ENCODE peak calls at places on chromosome 11, in six cellular contexts. One of them, this sample, is unnamed.

GRCh38 chr11:10792385-10793068 is 16.2 kb downstream of the EIF4G2 start:
- DNase-seq in GM20000: peak; percentile 81
- DNase-seq in WTC11: peak; percentile 98
- DNase-seq in neural progenitor cell: peak; percentile 95
- DNase-seq in suprapubic skin: peak; percentile 94
- DNase-seq in AG10803: peak; percentile 64
- DNase-seq in this sample: peak; percentile 97

GRCh38 chr11:117900720-117901440 is 24.4 kb upstream of the FXYD6 start:
- DNase-seq in neural progenitor cell: no peak
- DNase-seq in AG10803: no peak
- DNase-seq in WTC11: no peak
- DNase-seq in suprapubic skin: peak; percentile 16
- DNase-seq in GM20000: no peak
- DNase-seq in this sample: no peak

GRCh38 chr11:31237819-31238771 is 131.4 kb downstream of the DCDC1 start:
- DNase-seq in suprapubic skin: no peak
- DNase-seq in WTC11: peak; percentile 17
- DNase-seq in neural progenitor cell: peak; percentile 89
- DNase-seq in AG10803: peak; percentile 9
- DNase-seq in GM20000: no peak
- DNase-seq in this sample: peak; percentile 6

GRCh38 chr11:116792869-116793475 is 1.3 kb upstream of the APOA5 start:
- DNase-seq in neural progenitor cell: no peak
- DNase-seq in GM20000: no peak
- DNase-seq in WTC11: no peak
- DNase-seq in suprapubic skin: no peak
- DNase-seq in AG10803: peak; percentile 77
- DNase-seq in this sample: no peak

GRCh38 chr11:74694136-74694535 is 37.1 kb downstream of the CHRDL2 start:
- DNase-seq in GM20000: no peak
- DNase-seq in WTC11: no peak
- DNase-seq in AG10803: peak; percentile 15
- DNase-seq in neural progenitor cell: no peak
- DNase-seq in suprapubic skin: no peak
- DNase-seq in this sample: no peak

GRCh38 chr11:68142028-68142412 is 20.8 kb upstream of the CHKA start:
- DNase-seq in GM20000: no peak
- DNase-seq in AG10803: no peak
- DNase-seq in WTC11: no peak
- DNase-seq in neural progenitor cell: no peak
- DNase-seq in suprapubic skin: no peak
- DNase-seq in this sample: no peak

GRCh38 chr11:1864831-1865665 is 12.2 kb downstream of the LSP1 start:
- DNase-seq in WTC11: no peak
- DNase-seq in suprapubic skin: no peak
- DNase-seq in GM20000: no peak
- DNase-seq in neural progenitor cell: peak; percentile 36
- DNase-seq in AG10803: no peak
- DNase-seq in this sample: peak; percentile 44

GRCh38 chr11:120695426-120695825 is 183.9 kb downstream of the GRIK4 start:
- DNase-seq in GM20000: no peak
- DNase-seq in WTC11: no peak
- DNase-seq in neural progenitor cell: no peak
- DNase-seq in suprapubic skin: no peak
- DNase-seq in AG10803: no peak
- DNase-seq in this sample: no peak

GRCh38 chr11:69005183-69005630 is 7.8 kb downstream of the MRGPRF start:
- DNase-seq in suprapubic skin: peak; percentile 69
- DNase-seq in GM20000: no peak
- DNase-seq in neural progenitor cell: no peak
- DNase-seq in AG10803: no peak
- DNase-seq in WTC11: peak; percentile 8
- DNase-seq in this sample: no peak

GRCh38 chr11:130478881-130479280 is 30.4 kb downstream of the ADAMTS15 start:
- DNase-seq in neural progenitor cell: no peak
- DNase-seq in suprapubic skin: no peak
- DNase-seq in WTC11: no peak
- DNase-seq in GM20000: peak; percentile 14
- DNase-seq in AG10803: peak; percentile 25
- DNase-seq in this sample: no peak

GRCh38 chr11:112837162-112837826 is 123.9 kb upstream of the NCAM1 start:
- DNase-seq in GM20000: no peak
- DNase-seq in suprapubic skin: no peak
- DNase-seq in WTC11: no peak
- DNase-seq in neural progenitor cell: no peak
- DNase-seq in AG10803: no peak
- DNase-seq in this sample: no peak

GRCh38 chr11:8019671-8020597 is 32.8 kb downstream of the EIF3F start:
- DNase-seq in neural progenitor cell: peak; percentile 55
- DNase-seq in suprapubic skin: peak; percentile 69
- DNase-seq in WTC11: no peak
- DNase-seq in AG10803: peak; percentile 36
- DNase-seq in GM20000: peak; percentile 58
- DNase-seq in this sample: peak; percentile 48

GRCh38 chr11:69482322-69482721 is 859 bp downstream of the LINC01488 start:
- DNase-seq in GM20000: no peak
- DNase-seq in suprapubic skin: no peak
- DNase-seq in WTC11: no peak
- DNase-seq in AG10803: no peak
- DNase-seq in neural progenitor cell: no peak
- DNase-seq in this sample: no peak

GRCh38 chr11:61671527-61671926 is 8.7 kb upstream of the DAGLA start:
- DNase-seq in suprapubic skin: no peak
- DNase-seq in neural progenitor cell: peak; percentile 68
- DNase-seq in WTC11: peak; percentile 61
- DNase-seq in GM20000: no peak
- DNase-seq in AG10803: no peak
- DNase-seq in this sample: no peak

GRCh38 chr11:11998091-11998781 is 10.2 kb downstream of the DKK3 start:
- DNase-seq in neural progenitor cell: no peak
- DNase-seq in GM20000: no peak
- DNase-seq in WTC11: no peak
- DNase-seq in suprapubic skin: peak; percentile 35
- DNase-seq in AG10803: peak; percentile 88
- DNase-seq in this sample: no peak

GRCh38 chr11:61294717-61295595 is at the start of gene VWCE:
- DNase-seq in neural progenitor cell: peak; percentile 89
- DNase-seq in WTC11: peak; percentile 75
- DNase-seq in AG10803: peak; percentile 37
- DNase-seq in GM20000: peak; percentile 96
- DNase-seq in suprapubic skin: no peak
- DNase-seq in this sample: peak; percentile 86

GRCh38 chr11:316031-316701 is 2.3 kb downstream of the IFITM1 start:
- DNase-seq in AG10803: no peak
- DNase-seq in suprapubic skin: no peak
- DNase-seq in neural progenitor cell: peak; percentile 50
- DNase-seq in WTC11: peak; percentile 29
- DNase-seq in GM20000: no peak
- DNase-seq in this sample: no peak

GRCh38 chr11:71127806-71128205 is 124.6 kb downstream of the SHANK2 start:
- DNase-seq in WTC11: no peak
- DNase-seq in neural progenitor cell: no peak
- DNase-seq in suprapubic skin: no peak
- DNase-seq in AG10803: no peak
- DNase-seq in GM20000: no peak
- DNase-seq in this sample: no peak

GRCh38 chr11:33539659-33540249 is 160.9 kb downstream of the C11orf91 start:
- DNase-seq in GM20000: no peak
- DNase-seq in AG10803: peak; percentile 66
- DNase-seq in suprapubic skin: no peak
- DNase-seq in neural progenitor cell: no peak
- DNase-seq in WTC11: no peak
- DNase-seq in this sample: no peak

GRCh38 chr11:118605116-118605867 is 2.1 kb upstream of the PHLDB1 start:
- DNase-seq in GM20000: no peak
- DNase-seq in suprapubic skin: no peak
- DNase-seq in AG10803: peak; percentile 94
- DNase-seq in WTC11: no peak
- DNase-seq in neural progenitor cell: peak; percentile 47
- DNase-seq in this sample: peak; percentile 44

GRCh38 chr11:33830903-33831648 is 56.8 kb upstream of the FBXO3 start:
- DNase-seq in AG10803: no peak
- DNase-seq in neural progenitor cell: no peak
- DNase-seq in GM20000: no peak
- DNase-seq in suprapubic skin: no peak
- DNase-seq in WTC11: no peak
- DNase-seq in this sample: no peak

GRCh38 chr11:45665933-45666647 is 668 bp upstream of the CHST1 start:
- DNase-seq in WTC11: no peak
- DNase-seq in suprapubic skin: no peak
- DNase-seq in GM20000: no peak
- DNase-seq in AG10803: no peak
- DNase-seq in neural progenitor cell: no peak
- DNase-seq in this sample: no peak

GRCh38 chr11:33904128-33904527 is 12.3 kb upstream of the LMO2 start:
- DNase-seq in AG10803: no peak
- DNase-seq in suprapubic skin: no peak
- DNase-seq in WTC11: no peak
- DNase-seq in neural progenitor cell: no peak
- DNase-seq in GM20000: no peak
- DNase-seq in this sample: no peak

GRCh38 chr11:64358536-64358906 is 441 bp upstream of the RPS6KA4 start:
- DNase-seq in AG10803: no peak
- DNase-seq in GM20000: no peak
- DNase-seq in suprapubic skin: no peak
- DNase-seq in WTC11: no peak
- DNase-seq in neural progenitor cell: no peak
- DNase-seq in this sample: no peak

GRCh38 chr11:64355078-64355940 is 3.7 kb upstream of the RPS6KA4 start:
- DNase-seq in WTC11: peak; percentile 85
- DNase-seq in AG10803: peak; percentile 71
- DNase-seq in GM20000: peak; percentile 87
- DNase-seq in neural progenitor cell: peak; percentile 83
- DNase-seq in suprapubic skin: no peak
- DNase-seq in this sample: peak; percentile 69

GRCh38 chr11:64357904-64358535 is 942 bp upstream of the RPS6KA4 start:
- DNase-seq in GM20000: peak; percentile 44
- DNase-seq in AG10803: no peak
- DNase-seq in WTC11: no peak
- DNase-seq in suprapubic skin: no peak
- DNase-seq in neural progenitor cell: no peak
- DNase-seq in this sample: no peak

GRCh38 chr11:64357446-64357845 is 1.5 kb upstream of the RPS6KA4 start:
- DNase-seq in WTC11: no peak
- DNase-seq in neural progenitor cell: no peak
- DNase-seq in suprapubic skin: no peak
- DNase-seq in AG10803: no peak
- DNase-seq in GM20000: peak; percentile 19
- DNase-seq in this sample: no peak

GRCh38 chr11:64356498-64357411 is 2.2 kb upstream of the RPS6KA4 start:
- DNase-seq in suprapubic skin: no peak
- DNase-seq in GM20000: peak; percentile 55
- DNase-seq in AG10803: peak; percentile 29
- DNase-seq in neural progenitor cell: peak; percentile 86
- DNase-seq in WTC11: peak; percentile 93
- DNase-seq in this sample: peak; percentile 74
- TF ChIP-seq CTCF in suprapubic skin: no peak
- TF ChIP-seq CTCF in GM20000: peak; percentile 43
- TF ChIP-seq CTCF in AG10803: peak; percentile 42
- TF ChIP-seq CTCF in neural progenitor cell: peak; percentile 76
- TF ChIP-seq CTCF in WTC11: peak; percentile 23
- TF ChIP-seq CTCF in this sample: peak; percentile 45

GRCh38 chr11:64099436-64099835 is 63.7 kb downstream of the FLRT1 start:
- DNase-seq in neural progenitor cell: no peak
- DNase-seq in suprapubic skin: no peak
- DNase-seq in AG10803: no peak
- DNase-seq in GM20000: no peak
- DNase-seq in WTC11: no peak
- DNase-seq in this sample: no peak
- TF ChIP-seq CTCF in neural progenitor cell: no peak
- TF ChIP-seq CTCF in suprapubic skin: no peak
- TF ChIP-seq CTCF in AG10803: no peak
- TF ChIP-seq CTCF in GM20000: no peak
- TF ChIP-seq CTCF in WTC11: no peak
- TF ChIP-seq CTCF in this sample: no peak

GRCh38 chr11:115503083-115503885 is 931 bp downstream of the CADM1 start:
- DNase-seq in GM20000: peak; percentile 67
- DNase-seq in AG10803: peak; percentile 39
- DNase-seq in WTC11: peak; percentile 59
- DNase-seq in suprapubic skin: peak; percentile 79
- DNase-seq in neural progenitor cell: peak; percentile 85
- DNase-seq in this sample: peak; percentile 64

GRCh38 chr11:115502636-115503082 is 1.6 kb downstream of the CADM1 start:
- DNase-seq in AG10803: no peak
- DNase-seq in neural progenitor cell: no peak
- DNase-seq in WTC11: peak; percentile 58
- DNase-seq in suprapubic skin: no peak
- DNase-seq in GM20000: no peak
- DNase-seq in this sample: peak; percentile 29

GRCh38 chr11:115503886-115504278 is 333 bp downstream of the CADM1 start:
- DNase-seq in GM20000: no peak
- DNase-seq in neural progenitor cell: no peak
- DNase-seq in WTC11: no peak
- DNase-seq in suprapubic skin: no peak
- DNase-seq in AG10803: no peak
- DNase-seq in this sample: no peak

GRCh38 chr11:115505165-115505564 is 950 bp upstream of the CADM1 start:
- DNase-seq in neural progenitor cell: peak; percentile 52
- DNase-seq in suprapubic skin: no peak
- DNase-seq in WTC11: peak; percentile 20
- DNase-seq in GM20000: no peak
- DNase-seq in AG10803: no peak
- DNase-seq in this sample: peak; percentile 15

GRCh38 chr11:115504279-115505158 is at the start of gene CADM1:
- DNase-seq in suprapubic skin: peak; percentile 94
- DNase-seq in WTC11: peak; percentile 97
- DNase-seq in GM20000: peak; percentile 84
- DNase-seq in AG10803: peak; percentile 76
- DNase-seq in neural progenitor cell: peak; percentile 99
- DNase-seq in this sample: peak; percentile 99
- TF ChIP-seq CTCF in suprapubic skin: peak; percentile 29
- TF ChIP-seq CTCF in WTC11: peak; percentile 14
- TF ChIP-seq CTCF in GM20000: no peak
- TF ChIP-seq CTCF in AG10803: peak; percentile 57
- TF ChIP-seq CTCF in neural progenitor cell: peak; percentile 56
- TF ChIP-seq CTCF in this sample: peak; percentile 69

GRCh38 chr11:63595296-63595695 is 18.9 kb downstream of the PLAAT3 start:
- DNase-seq in GM20000: no peak
- DNase-seq in WTC11: no peak
- DNase-seq in AG10803: no peak
- DNase-seq in suprapubic skin: no peak
- DNase-seq in neural progenitor cell: no peak
- DNase-seq in this sample: no peak

GRCh38 chr11:63598556-63598955 is 15.7 kb downstream of the PLAAT3 start:
- DNase-seq in GM20000: no peak
- DNase-seq in WTC11: no peak
- DNase-seq in neural progenitor cell: no peak
- DNase-seq in AG10803: no peak
- DNase-seq in suprapubic skin: no peak
- DNase-seq in this sample: no peak

GRCh38 chr11:63590024-63590788 is 24.0 kb downstream of the PLAAT3 start:
- DNase-seq in WTC11: no peak
- DNase-seq in suprapubic skin: no peak
- DNase-seq in AG10803: no peak
- DNase-seq in neural progenitor cell: no peak
- DNase-seq in GM20000: no peak
- DNase-seq in this sample: no peak

GRCh38 chr11:63589000-63589399 is 25.2 kb downstream of the PLAAT3 start:
- DNase-seq in WTC11: no peak
- DNase-seq in AG10803: no peak
- DNase-seq in suprapubic skin: no peak
- DNase-seq in neural progenitor cell: no peak
- DNase-seq in GM20000: no peak
- DNase-seq in this sample: no peak

GRCh38 chr11:63592975-63593395 is 21.2 kb downstream of the PLAAT3 start:
- DNase-seq in neural progenitor cell: peak; percentile 24
- DNase-seq in WTC11: peak; percentile 49
- DNase-seq in AG10803: no peak
- DNase-seq in GM20000: no peak
- DNase-seq in suprapubic skin: no peak
- DNase-seq in this sample: peak; percentile 23
- TF ChIP-seq CTCF in neural progenitor cell: peak; percentile 50
- TF ChIP-seq CTCF in WTC11: no peak
- TF ChIP-seq CTCF in AG10803: peak; percentile 67
- TF ChIP-seq CTCF in GM20000: no peak
- TF ChIP-seq CTCF in suprapubic skin: peak; percentile 8
- TF ChIP-seq CTCF in this sample: peak; percentile 42